ENCODE peak calls at places on chromosomes 11 and 22, in eight cellular contexts. Y is GM12865, B is body of pancreas, T is H9, X is endodermal cell, M is PC-9, A is uterus, R is neural progenitor cell. U is an unnamed sample.

GRCh38 chr11:59611570-59612565 is 3.7 kb downstream of the OSBP start:
- DNase-seq in X (no peak), A (no peak), R (no peak), T (no peak), M (no peak), Y (no peak), B (peak; percentile 76), U (no peak)

GRCh38 chr11:45982656-45983470 is 60.4 kb downstream of the LARGE2 start:
- DNase-seq in B (no peak), Y (no peak), A (peak; percentile 79), T (peak; percentile 87), M (no peak), R (peak; percentile 50), X (peak; percentile 95), U (peak; percentile 83)

GRCh38 chr11:111913997-111914396 is 1.5 kb downstream of the HSPB2 start:
- DNase-seq in Y (no peak), M (no peak), T (no peak), X (no peak), A (peak; percentile 55), B (peak; percentile 58), R (no peak), U (no peak)

GRCh38 chr11:27861706-27862430 is 161.6 kb upstream of the BDNF start:
- DNase-seq in Y (no peak), B (peak; percentile 24), A (peak; percentile 19), T (no peak), M (peak; percentile 56), X (no peak), R (no peak), U (peak; percentile 74)

GRCh38 chr22:35637943-35638342 is 10.3 kb upstream of the APOL6 start:
- DNase-seq in A (peak; percentile 30), Y (no peak), M (no peak), B (no peak), R (no peak), X (no peak), T (no peak), U (no peak)

GRCh38 chr11:111352935-111353695 is 26.0 kb downstream of the POU2AF1 start:
- DNase-seq in B (peak; percentile 72), M (no peak), Y (peak; percentile 40), R (no peak), T (no peak), X (peak; percentile 35), A (peak; percentile 46), U (no peak)

GRCh38 chr11:61832207-61832606 is 4.1 kb downstream of the FADS2 start:
- DNase-seq in R (no peak), X (no peak), T (no peak), M (no peak), Y (no peak), B (no peak), A (no peak), U (no peak)

GRCh38 chr11:73218106-73218829 is at the start of gene P2RY2:
- DNase-seq in X (peak; percentile 94), Y (peak; percentile 32), B (peak; percentile 81), R (peak; percentile 88), A (no peak), M (peak; percentile 73), T (peak; percentile 81), U (peak; percentile 66)

GRCh38 chr22:45069925-45070324 is 60.1 kb upstream of the PHF21B start:
- DNase-seq in T (no peak), M (peak; percentile 55), Y (no peak), B (no peak), X (no peak), A (no peak), R (no peak), U (peak; percentile 60)

GRCh38 chr22:33519140-33519973 is 400.9 kb downstream of the LARGE1 start:
- DNase-seq in M (peak; percentile 38), B (peak; percentile 40), A (peak; percentile 65), Y (peak; percentile 86), X (peak; percentile 67), R (peak; percentile 78), T (peak; percentile 46), U (no peak)

GRCh38 chr11:34860518-34860917 is 55.7 kb downstream of the APIP start:
- DNase-seq in M (no peak), B (no peak), R (no peak), T (no peak), A (no peak), X (no peak), Y (no peak), U (no peak)

GRCh38 chr11:47000033-47000432 is 63.5 kb downstream of the CSTPP1 start:
- DNase-seq in Y (no peak), T (no peak), A (no peak), R (no peak), B (no peak), X (no peak), M (no peak), U (no peak)

GRCh38 chr11:80596291-80596810 is 1155.5 kb upstream of the TENM4 start:
- DNase-seq in Y (no peak), R (no peak), M (no peak), T (no peak), A (no peak), B (no peak), X (no peak), U (no peak)

GRCh38 chr11:60769273-60769672 is 12.6 kb downstream of the MS4A15 start:
- DNase-seq in Y (no peak), M (no peak), A (no peak), T (no peak), B (no peak), R (no peak), X (no peak), U (no peak)

GRCh38 chr22:48838846-48839730 is 988.6 kb downstream of the BRD1 start:
- DNase-seq in B (no peak), M (no peak), R (no peak), Y (no peak), X (no peak), T (no peak), A (no peak), U (no peak)

GRCh38 chr11:8071616-8072581 is 9.1 kb upstream of the TUB start:
- DNase-seq in R (peak; percentile 81), A (peak; percentile 13), Y (no peak), X (peak; percentile 70), M (no peak), T (peak; percentile 38), B (no peak), U (no peak)

GRCh38 chr11:8067929-8068575 is 13.0 kb upstream of the TUB start:
- DNase-seq in M (no peak), T (no peak), B (no peak), Y (no peak), R (no peak), X (peak; percentile 45), A (peak; percentile 43), U (no peak)

GRCh38 chr11:8068605-8069221 is 12.3 kb upstream of the TUB start:
- DNase-seq in T (peak; percentile 23), Y (no peak), B (peak; percentile 55), A (peak; percentile 71), R (no peak), M (peak; percentile 67), X (peak; percentile 45), U (peak; percentile 64)

GRCh38 chr11:8069771-8070170 is 11.2 kb upstream of the TUB start:
- DNase-seq in R (no peak), Y (no peak), M (no peak), X (peak; percentile 26), A (peak; percentile 13), B (no peak), T (no peak), U (no peak)

GRCh38 chr11:8070417-8071101 is 10.5 kb upstream of the TUB start:
- DNase-seq in M (no peak), A (peak; percentile 22), T (no peak), B (no peak), R (peak; percentile 45), X (peak; percentile 48), Y (peak; percentile 22), U (peak; percentile 38)
- TF ChIP-seq CTCF in M (peak; percentile 45), A (peak; percentile 55), T (peak; percentile 53), B (no peak), R (peak; percentile 49), X (peak; percentile 60), Y (peak; percentile 12), U (peak; percentile 18)

GRCh38 chr11:11947825-11948224 is 60.6 kb downstream of the DKK3 start:
- DNase-seq in Y (no peak), X (no peak), T (no peak), M (no peak), R (no peak), B (no peak), A (no peak), U (no peak)
- TF ChIP-seq CTCF in Y (no peak), X (no peak), T (no peak), M (no peak), R (no peak), B (no peak), A (no peak), U (no peak)

DNA sequence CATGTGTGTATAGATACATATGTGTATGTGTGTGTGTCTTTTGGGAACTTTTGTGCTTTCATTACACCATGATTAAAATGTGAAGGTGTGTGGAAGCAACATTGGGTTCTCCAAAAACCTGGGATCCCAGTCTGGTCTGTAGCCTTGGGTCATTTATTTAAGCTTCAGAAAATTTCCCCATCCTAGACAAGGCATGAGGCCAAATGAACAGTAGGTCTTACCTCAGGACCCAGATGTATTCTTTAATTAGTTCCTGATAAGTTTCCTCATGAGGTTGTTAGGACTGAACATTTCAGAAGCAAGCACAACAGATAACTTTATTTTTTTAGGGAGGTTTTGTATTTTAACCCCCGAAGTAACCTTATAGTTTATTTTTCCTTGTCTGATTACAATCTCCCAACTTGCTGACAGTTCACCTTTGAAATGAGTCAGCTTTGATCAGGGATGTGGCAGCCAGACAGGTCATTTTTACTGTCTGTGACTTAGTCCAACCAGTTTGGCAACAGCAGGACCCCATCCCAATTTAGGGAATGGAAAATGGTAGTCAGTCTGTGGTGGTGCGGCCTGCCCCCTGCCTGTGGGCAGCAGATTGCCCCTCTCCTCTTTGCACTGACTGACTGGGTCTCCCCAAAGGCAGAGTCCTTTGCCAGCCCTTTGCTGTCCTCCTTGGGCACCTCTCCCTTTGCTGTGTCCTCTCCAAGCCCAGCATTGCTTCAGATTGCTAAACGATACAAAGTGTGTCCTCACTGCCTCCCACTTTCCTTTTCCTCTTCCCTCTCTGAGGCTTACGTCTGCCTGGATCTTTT is 88.3 kb downstream of the NAV2 start:
- DNase-seq in B (no peak), X (peak; percentile 67), A (no peak), R (no peak), M (peak; percentile 80), T (peak; percentile 50), Y (no peak), U (peak; percentile 46)
- TF ChIP-seq CTCF in B (no peak), X (peak; percentile 74), A (no peak), R (peak; percentile 41), M (peak; percentile 31), T (peak; percentile 68), Y (no peak), U (no peak)

GRCh38 chr11:122791836-122792235 is 46.5 kb upstream of the CRTAM start:
- DNase-seq in T (no peak), A (no peak), B (no peak), Y (no peak), M (no peak), R (no peak), X (no peak), U (peak; percentile 33)

GRCh38 chr11:122786896-122787295 is 51.4 kb upstream of the CRTAM start:
- DNase-seq in R (no peak), Y (no peak), X (no peak), M (no peak), A (no peak), T (no peak), B (no peak), U (no peak)

GRCh38 chr11:122791411-122791810 is 46.9 kb upstream of the CRTAM start:
- DNase-seq in R (no peak), X (no peak), M (peak; percentile 56), A (no peak), B (no peak), T (no peak), Y (no peak), U (no peak)

GRCh38 chr11:122789916-122790315 is 48.4 kb upstream of the CRTAM start:
- DNase-seq in M (no peak), X (no peak), T (no peak), A (no peak), R (no peak), Y (no peak), B (no peak), U (no peak)

GRCh38 chr11:122788781-122789535 is 49.3 kb upstream of the CRTAM start:
- DNase-seq in R (no peak), M (no peak), X (no peak), A (no peak), T (no peak), B (no peak), Y (no peak), U (no peak)
- TF ChIP-seq CTCF in R (peak; percentile 31), M (peak; percentile 59), X (peak; percentile 59), A (no peak), T (peak; percentile 50), B (no peak), Y (peak; percentile 14), U (peak; percentile 13)

U was measured in MCF 10A.